ENCODE peak calls at places on chromosomes 12 and 14, in seven cellular contexts. M is uterus, C is small intestine, H is aorta, Z is SK-N-SH, X is prostate gland, N is kidney. Y is an unnamed sample.

GRCh38 chr12:126663304-126664094 is 1598.3 kb downstream of the AACS start:
- DNase-seq in M (no peak), C (no peak), H (no peak), Z (peak), X (no peak), N (no peak), Y (no peak)

GRCh38 chr14:103628221-103628683 is 759 bp upstream of the KLC1 start:
- DNase-seq in M (peak), C (peak), H (peak), Z (peak), X (peak), N (peak), Y (peak)

GRCh38 chr12:56988207-56988739 is 18.1 kb downstream of the ZBTB39 start:
- DNase-seq in M (no peak), C (no peak), H (no peak), Z (no peak), X (no peak), N (no peak), Y (no peak)

GRCh38 chr12:122753213-122753571 is 568 bp downstream of the DENR start:
- DNase-seq in M (no peak), C (peak), H (no peak), Z (no peak), X (no peak), N (no peak), Y (peak)

GRCh38 chr12:65823481-65824313 is 586 bp upstream of the HMGA2 start:
- DNase-seq in M (peak), C (peak), H (peak), Z (peak), X (peak), N (peak), Y (peak)

GRCh38 chr14:80988192-80988591 is 32.8 kb downstream of the TSHR start:
- DNase-seq in M (no peak), C (no peak), H (no peak), Z (no peak), X (no peak), N (no peak), Y (no peak)

GRCh38 chr12:67648306-67649164 is at the start of gene DYRK2:
- DNase-seq in M (peak), C (peak), H (peak), Z (peak), X (peak), N (peak), Y (peak)

GRCh38 chr14:56057071-56057865 is 60.9 kb upstream of the PELI2 start:
- DNase-seq in M (no peak), C (no peak), H (no peak), Z (no peak), X (no peak), N (no peak), Y (no peak)

GRCh38 chr14:99562848-99563748 is 40.9 kb downstream of the CCDC85C start:
- DNase-seq in M (peak), C (peak), H (peak), Z (peak), X (peak), N (peak), Y (peak)

GRCh38 chr12:54411398-54412241 is 7.4 kb downstream of the ITGA5 start:
- DNase-seq in M (no peak), C (no peak), H (peak), Z (no peak), X (no peak), N (no peak), Y (no peak)

GRCh38 chr14:99584823-99585222 is 19.2 kb downstream of the CCDC85C start:
- DNase-seq in M (no peak), C (no peak), H (no peak), Z (no peak), X (no peak), N (no peak), Y (no peak)

GRCh38 chr14:64253672-64254071 is 40.5 kb downstream of the ESR2 start:
- DNase-seq in M (no peak), C (no peak), H (no peak), Z (no peak), X (no peak), N (no peak), Y (no peak)

GRCh38 chr14:72439707-72440106 is 454.2 kb downstream of the DPF3 start:
- DNase-seq in M (no peak), C (peak), H (no peak), Z (no peak), X (no peak), N (no peak), Y (no peak)

GRCh38 chr12:18158774-18159557 is 69.0 kb upstream of the RERGL start:
- DNase-seq in M (no peak), C (peak), H (no peak), Z (peak), X (no peak), N (no peak), Y (no peak)

GRCh38 chr12:103442187-103442564 is 53.6 kb downstream of the C12orf42 start:
- DNase-seq in M (no peak), C (no peak), H (no peak), Z (no peak), X (no peak), N (no peak), Y (no peak)

GRCh38 chr12:103441437-103442186 is 54.2 kb downstream of the C12orf42 start:
- DNase-seq in M (no peak), C (peak), H (no peak), Z (no peak), X (no peak), N (no peak), Y (no peak)

GRCh38 chr12:103444983-103445382 is 50.8 kb downstream of the C12orf42 start:
- DNase-seq in M (no peak), C (no peak), H (no peak), Z (no peak), X (no peak), N (no peak), Y (no peak)

DNA sequence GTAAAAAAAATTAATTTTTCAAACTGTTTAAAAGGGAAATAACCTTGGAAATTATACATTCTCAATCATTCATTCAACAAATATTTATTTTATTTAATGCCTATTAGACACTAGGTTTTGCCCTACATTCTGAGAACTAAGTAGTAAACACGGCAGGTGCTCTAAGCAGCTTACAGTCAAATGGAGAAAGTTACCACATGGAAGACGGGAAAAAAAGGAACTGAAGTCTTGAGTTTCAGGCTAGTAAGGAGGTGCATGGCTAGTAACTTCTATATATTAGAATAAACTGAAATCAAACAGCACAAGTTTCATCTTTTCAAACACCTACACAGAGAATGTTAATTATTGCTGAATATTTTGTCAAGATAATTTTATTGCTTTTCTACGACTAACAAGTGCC is 52.9 kb downstream of the C12orf42 start:
- DNase-seq in M (no peak), C (no peak), H (no peak), Z (no peak), X (no peak), N (no peak), Y (no peak)
- H3K27ac ChIP-seq in M (no peak), C (no peak), H (no peak), Z (no peak), X (no peak), N (no peak), Y (no peak)

DNA sequence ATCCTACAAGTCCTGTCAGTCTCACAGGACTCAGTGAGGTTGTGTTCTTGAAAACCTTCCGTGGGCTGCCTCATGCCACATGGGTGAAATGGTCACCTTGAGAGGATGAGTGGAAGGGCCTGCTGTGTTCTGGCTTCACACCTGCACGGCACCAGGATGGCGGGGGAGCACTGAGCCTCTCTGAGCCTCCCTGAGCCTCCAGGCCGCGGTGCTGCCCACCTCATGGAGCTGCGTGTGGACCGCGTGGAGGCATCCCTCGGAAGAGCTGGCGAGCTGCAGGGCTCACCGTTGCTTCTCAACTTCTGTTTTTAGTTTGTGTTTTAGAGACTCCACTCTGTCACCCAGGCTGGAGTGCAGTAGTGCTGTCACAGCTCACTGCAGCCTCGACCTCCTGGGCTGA is 56.2 kb downstream of the TEAD4 start:
- DNase-seq in M (no peak), C (no peak), H (no peak), Z (no peak), X (no peak), N (no peak), Y (no peak)
- H3K27ac ChIP-seq in M (no peak), C (no peak), H (no peak), Z (no peak), X (no peak), N (no peak), Y (no peak)

DNA sequence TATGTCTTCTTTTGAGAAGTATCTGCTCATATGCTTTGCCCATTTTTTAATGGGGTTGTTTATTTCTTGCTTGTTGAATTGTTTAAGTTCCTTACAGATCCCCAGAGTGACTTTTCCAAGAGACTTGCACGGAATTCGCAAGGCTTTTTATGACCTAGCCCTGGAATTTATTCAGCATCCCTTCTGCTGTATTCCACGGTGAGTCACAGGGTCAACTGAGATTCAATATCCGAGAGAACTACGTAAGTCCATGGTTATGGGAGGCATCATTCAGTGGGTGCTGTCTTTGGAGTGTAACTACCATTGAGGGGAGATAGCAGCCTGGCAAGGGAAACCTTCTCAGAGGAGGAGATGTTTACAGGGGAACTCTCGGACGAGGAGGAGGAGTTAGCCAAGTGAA is 20.9 kb upstream of the GPRC5A start:
- DNase-seq in M (no peak), C (no peak), H (no peak), Z (no peak), X (no peak), N (no peak), Y (no peak)
- H3K27ac ChIP-seq in M (no peak), C (no peak), H (no peak), Z (peak), X (no peak), N (no peak), Y (no peak)

DNA sequence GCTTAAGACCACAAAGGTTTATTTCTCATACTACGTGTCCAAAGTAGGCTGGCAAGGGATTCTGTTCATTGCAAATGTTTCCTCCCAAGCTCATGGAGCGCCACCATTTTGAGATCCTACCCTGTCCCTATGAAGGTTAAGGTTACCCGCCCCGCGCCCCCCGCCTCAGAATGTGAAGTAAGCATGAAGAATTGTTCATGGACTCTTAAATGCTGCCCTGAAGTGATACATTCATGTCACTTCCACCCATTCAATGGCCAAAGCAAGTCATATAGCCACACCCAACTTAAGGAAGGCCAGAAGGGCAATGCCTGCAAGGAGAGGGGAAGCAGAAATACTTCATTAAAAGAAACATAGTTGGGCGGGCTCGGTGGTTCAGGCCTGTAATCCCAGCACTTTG is 4.2 kb downstream of the TMEM253 start:
- DNase-seq in M (no peak), C (peak), H (no peak), Z (no peak), X (no peak), N (no peak), Y (no peak)
- H3K27ac ChIP-seq in M (peak), C (peak), H (no peak), Z (no peak), X (peak), N (peak), Y (no peak)

GRCh38 chr12:23579257-23579656 is 370.2 kb downstream of the SOX5 start:
- DNase-seq in M (no peak), C (no peak), H (no peak), Z (no peak), X (no peak), N (no peak), Y (no peak)
- H3K27ac ChIP-seq in M (no peak), C (no peak), H (no peak), Z (no peak), X (no peak), N (no peak), Y (no peak)

GRCh38 chr12:9072481-9073038 is 43.2 kb downstream of the A2M start:
- DNase-seq in M (no peak), C (no peak), H (no peak), Z (no peak), X (no peak), N (no peak), Y (no peak)
- H3K27ac ChIP-seq in M (no peak), C (no peak), H (no peak), Z (no peak), X (no peak), N (no peak), Y (no peak)

GRCh38 chr12:4272014-4272975 is 1.3 kb upstream of the CCND2 start:
- DNase-seq in M (peak), C (peak), H (peak), Z (peak), X (peak), N (peak), Y (peak)
- H3K27ac ChIP-seq in M (peak), C (peak), H (no peak), Z (no peak), X (peak), N (no peak), Y (no peak)

GRCh38 chr14:38838049-38838978 is 264.7 kb downstream of the SEC23A start:
- DNase-seq in M (no peak), C (no peak), H (no peak), Z (no peak), X (no peak), N (peak), Y (no peak)
- H3K27ac ChIP-seq in M (no peak), C (no peak), H (no peak), Z (no peak), X (no peak), N (no peak), Y (no peak)

Y was measured in pancreas.